ENCODE peak calls at places on chromosomes 4 and X, in six cellular contexts. Z, T, C, I, L and B are unnamed samples.

GRCh38 chr4:164748375-164748774 is 5.6 kb upstream of the SMIM31 start:
- DNase-seq in Z (peak), T (no peak), C (no peak), I (no peak), L (no peak), B (no peak)

GRCh38 chr4:5143940-5144339 is 92.7 kb downstream of the STK32B start:
- DNase-seq in Z (no peak), T (no peak), C (no peak), I (no peak), L (no peak), B (no peak)

GRCh38 chr4:74108457-74109115 is 9.6 kb upstream of the CXCL2 start:
- DNase-seq in Z (no peak), T (no peak), C (no peak), I (no peak), L (no peak), B (no peak)

GRCh38 chrX:45344597-45344996 is 143.9 kb upstream of the DIPK2B start:
- DNase-seq in Z (no peak), T (no peak), C (no peak), I (no peak), L (no peak), B (no peak)

GRCh38 chr4:157204634-157205244 is 15.8 kb upstream of the GRIA2 start:
- DNase-seq in Z (no peak), T (no peak), C (no peak), I (no peak), L (peak), B (peak)

GRCh38 chr4:151484396-151485102 is 75.6 kb downstream of the FHIP1A start:
- DNase-seq in Z (peak), T (no peak), C (no peak), I (no peak), L (no peak), B (peak)

GRCh38 chr4:176565044-176565443 is 227.7 kb downstream of the VEGFC start:
- DNase-seq in Z (no peak), T (no peak), C (no peak), I (no peak), L (no peak), B (no peak)

GRCh38 chrX:40080896-40081678 is 16.7 kb downstream of the BCOR start:
- DNase-seq in Z (no peak), T (no peak), C (no peak), I (no peak), L (no peak), B (no peak)

GRCh38 chrX:132651411-132652086 is 162.7 kb upstream of the MBNL3 start:
- DNase-seq in Z (no peak), T (no peak), C (no peak), I (no peak), L (no peak), B (peak)

GRCh38 chrX:2700405-2701320 is 9.6 kb downstream of the CD99 start:
- DNase-seq in Z (no peak), T (no peak), C (no peak), I (no peak), L (no peak), B (no peak)

GRCh38 chr4:169922632-169923276 is 103.4 kb downstream of the MFAP3L start:
- DNase-seq in Z (no peak), T (no peak), C (no peak), I (peak), L (no peak), B (no peak)

GRCh38 chr4:56684320-56684719 is 3.2 kb upstream of the HOPX start:
- DNase-seq in Z (no peak), T (no peak), C (no peak), I (no peak), L (no peak), B (no peak)

GRCh38 chr4:142452132-142452855 is 393.8 kb downstream of the INPP4B start:
- DNase-seq in Z (no peak), T (no peak), C (no peak), I (no peak), L (no peak), B (no peak)

GRCh38 chrX:23773601-23774175 is 9.3 kb upstream of the SAT1 start:
- DNase-seq in Z (no peak), T (no peak), C (no peak), I (no peak), L (no peak), B (no peak)

GRCh38 chr4:15729910-15730533 is 27.2 kb downstream of the BST1 start:
- DNase-seq in Z (no peak), T (no peak), C (no peak), I (no peak), L (peak), B (no peak)

GRCh38 chrX:41716217-41716616 is 7.8 kb upstream of the GPR82 start:
- DNase-seq in Z (no peak), T (no peak), C (no peak), I (no peak), L (no peak), B (no peak)

GRCh38 chr4:75990129-75990528 is 616 bp downstream of the SDAD1 start:
- DNase-seq in Z (no peak), T (no peak), C (no peak), I (no peak), L (no peak), B (no peak)

GRCh38 chr4:41746440-41747229 is 1.9 kb downstream of the PHOX2B start:
- DNase-seq in Z (no peak), T (no peak), C (no peak), I (no peak), L (no peak), B (peak)

GRCh38 chrX:77743720-77744119 is 42.3 kb downstream of the ATRX start:
- DNase-seq in Z (no peak), T (no peak), C (no peak), I (no peak), L (no peak), B (no peak)

GRCh38 chr4:4677825-4678522 is 136.1 kb upstream of the STX18 start:
- DNase-seq in Z (no peak), T (no peak), C (no peak), I (no peak), L (peak), B (peak)

GRCh38 chr4:2492970-2493369 is 24.1 kb downstream of the RNF4 start:
- DNase-seq in Z (no peak), T (no peak), C (no peak), I (peak), L (no peak), B (no peak)

GRCh38 chr4:38529189-38530115 is 134.5 kb upstream of the KLF3 start:
- DNase-seq in Z (no peak), T (no peak), C (no peak), I (no peak), L (no peak), B (no peak)

GRCh38 chr4:176261481-176261880 is 7.5 kb downstream of the ASB5 start:
- DNase-seq in Z (no peak), T (no peak), C (no peak), I (no peak), L (no peak), B (no peak)

GRCh38 chr4:72430050-72430449 is 139.0 kb downstream of the ADAMTS3 start:
- DNase-seq in Z (no peak), T (no peak), C (no peak), I (no peak), L (no peak), B (no peak)

GRCh38 chrX:112866175-112866574 is 25.5 kb upstream of the AMOT start:
- DNase-seq in Z (no peak), T (no peak), C (no peak), I (no peak), L (no peak), B (no peak)

GRCh38 chrX:101417981-101418841 is 10.2 kb downstream of the HNRNPH2 start:
- DNase-seq in Z (no peak), T (peak), C (peak), I (peak), L (peak), B (peak)